ENCODE peak calls at places on chromosomes 13 and 19, in seven cellular contexts. B is HEK293T; F is CD8-positive, alpha-beta T cell; D is aorta; U is EH; O is dorsolateral prefrontal cortex; J is NCI-H2171. X is an unnamed sample.

GRCh38 chr13:33349314-33349995 is 63.9 kb upstream of the STARD13 start:
- DNase-seq in U (peak), B (peak), O (no peak), D (peak), J (no peak), F (no peak), X (no peak)

GRCh38 chr13:23570099-23570926 is at the start of gene TNFRSF19:
- DNase-seq in B (peak), O (peak), D (no peak), F (no peak), J (no peak), U (peak), X (no peak)

GRCh38 chr19:51653162-51653561 is 6.5 kb upstream of the SIGLEC14 start:
- DNase-seq in D (no peak), B (no peak), J (no peak), O (no peak), F (no peak), U (no peak), X (no peak)

GRCh38 chr13:84400711-84401110 is 518.4 kb upstream of the SLITRK1 start:
- DNase-seq in U (peak), J (no peak), D (no peak), O (no peak), B (no peak), F (no peak), X (no peak)

GRCh38 chr19:10773969-10774368 is 56.1 kb downstream of the DNM2 start:
- DNase-seq in O (no peak), B (no peak), D (no peak), U (no peak), F (no peak), J (no peak), X (no peak)

GRCh38 chr19:41746593-41747227 is 8.6 kb upstream of the CEACAM6 start:
- DNase-seq in B (peak), O (peak), U (peak), D (no peak), J (peak), F (peak), X (peak)

GRCh38 chr13:26682606-26683005 is 78.0 kb downstream of the GPR12 start:
- DNase-seq in B (no peak), F (no peak), O (no peak), D (no peak), U (no peak), J (no peak), X (no peak)

GRCh38 chr13:110336681-110337080 is 29.6 kb downstream of the COL4A2 start:
- DNase-seq in O (no peak), U (peak), B (no peak), F (no peak), D (no peak), J (no peak), X (no peak)

GRCh38 chr19:36054733-36055686 is at the start of gene WDR62:
- DNase-seq in J (peak), F (peak), U (peak), O (peak), B (peak), D (peak), X (peak)

GRCh38 chr19:11373166-11373884 is 1.1 kb upstream of the SWSAP1 start:
- DNase-seq in D (no peak), B (no peak), U (peak), O (peak), J (peak), F (no peak), X (peak)

X was measured in nucleus accumbens.